ENCODE peak calls at places on chromosomes 6 and 20, in five cellular contexts. I is neuronal stem cell, U is mesenchymal stem cell, E is IMR-90, J is H1. F is an unnamed sample.

GRCh38 chr6:75230484-75231325 is 12.9 kb downstream of the COX7A2 start:
- DNase-seq in I (peak), U (peak), E (peak), J (no peak), F (peak)

GRCh38 chr20:33304046-33304445 is 21.0 kb downstream of the BPIFB1 start:
- DNase-seq in I (no peak), U (no peak), E (no peak), J (no peak), F (no peak)

GRCh38 chr6:34239240-34239825 is 2.7 kb downstream of the HMGA1 start:
- DNase-seq in I (no peak), U (no peak), E (no peak), J (no peak), F (no peak)

GRCh38 chr6:166744654-166745134 is 117.6 kb upstream of the RPS6KA2 start:
- DNase-seq in I (no peak), U (no peak), E (no peak), J (no peak), F (peak)

GRCh38 chr6:39203398-39203797 is 25.9 kb downstream of the KCNK5 start:
- DNase-seq in I (no peak), U (no peak), E (no peak), J (no peak), F (no peak)

GRCh38 chr6:89311853-89312531 is 3.1 kb downstream of the GABRR2 start:
- DNase-seq in I (peak), U (peak), E (peak), J (peak), F (no peak)

GRCh38 chr6:151024597-151024996 is 159.1 kb downstream of the MTHFD1L start:
- DNase-seq in I (no peak), U (no peak), E (no peak), J (no peak), F (no peak)

GRCh38 chr6:132007474-132008190 is 56.5 kb upstream of the CCN2 start:
- DNase-seq in I (no peak), U (peak), E (peak), J (no peak), F (no peak)

GRCh38 chr20:44810391-44811149 is at the start of gene RIMS4:
- DNase-seq in I (peak), U (no peak), E (no peak), J (no peak), F (no peak)

GRCh38 chr20:48679603-48680002 is 148.2 kb downstream of the PREX1 start:
- DNase-seq in I (no peak), U (no peak), E (no peak), J (no peak), F (no peak)

GRCh38 chr20:56429496-56429895 is 17.4 kb downstream of the CASS4 start:
- DNase-seq in I (no peak), U (peak), E (peak), J (no peak), F (peak)

GRCh38 chr6:109840034-109840433 is 138.1 kb upstream of the GPR6 start:
- DNase-seq in I (no peak), U (no peak), E (no peak), J (no peak), F (no peak)

GRCh38 chr6:90681863-90682262 is 95.0 kb upstream of the MAP3K7 start:
- DNase-seq in I (no peak), U (no peak), E (no peak), J (no peak), F (no peak)

GRCh38 chr20:59835057-59835447 is 98.4 kb downstream of the SYCP2 start:
- DNase-seq in I (no peak), U (no peak), E (no peak), J (no peak), F (no peak)

GRCh38 chr6:167141667-167142432 is 15.9 kb downstream of the GPR31 start:
- DNase-seq in I (peak), U (peak), E (no peak), J (no peak), F (peak)

GRCh38 chr6:20416063-20416454 is 14.4 kb downstream of the E2F3 start:
- DNase-seq in I (no peak), U (no peak), E (no peak), J (no peak), F (no peak)

GRCh38 chr6:34489229-34489805 is 23.4 kb downstream of the PACSIN1 start:
- DNase-seq in I (no peak), U (no peak), E (no peak), J (no peak), F (peak)

GRCh38 chr20:42492998-42493397 is 696.7 kb downstream of the PTPRT start:
- DNase-seq in I (no peak), U (no peak), E (no peak), J (no peak), F (no peak)

GRCh38 chr6:44898296-44898930 is 429.7 kb upstream of the RUNX2 start:
- DNase-seq in I (no peak), U (peak), E (peak), J (no peak), F (no peak)

GRCh38 chr6:139839506-139840156 is 465.2 kb upstream of the CITED2 start:
- DNase-seq in I (no peak), U (no peak), E (no peak), J (no peak), F (peak)

GRCh38 chr6:112443666-112444065 is 96.5 kb downstream of the RFPL4B start:
- DNase-seq in I (no peak), U (peak), E (peak), J (no peak), F (no peak)

GRCh38 chr6:169396554-169397163 is 143.0 kb upstream of the THBS2 start:
- DNase-seq in I (no peak), U (no peak), E (no peak), J (no peak), F (no peak)

DNA sequence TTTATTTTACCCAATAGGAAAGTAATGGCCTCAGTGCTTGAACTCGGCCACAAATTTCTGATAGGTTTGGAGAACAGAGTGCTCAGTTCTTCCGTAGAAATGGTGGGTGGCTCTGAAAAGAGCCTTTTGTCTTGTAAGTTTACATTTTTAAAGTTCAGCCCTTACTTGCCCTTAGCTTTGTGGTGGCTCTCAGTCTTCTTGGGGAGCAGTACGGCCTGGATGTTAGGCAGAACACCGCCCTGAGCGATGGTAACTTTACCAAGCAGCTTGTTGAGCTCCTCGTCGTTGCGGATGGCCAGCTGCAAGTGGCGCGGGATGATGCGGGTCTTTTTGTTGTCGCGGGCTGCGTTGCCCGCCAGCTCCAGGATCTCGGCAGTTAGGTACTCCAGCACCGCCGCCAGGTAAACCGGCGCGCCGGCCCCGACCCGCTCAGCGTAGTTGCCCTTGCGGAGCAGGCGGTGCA is 19.6 kb downstream of the OR2B2 start:
- DNase-seq in I (no peak), U (no peak), E (peak), J (no peak), F (no peak)
- H4K8ac ChIP-seq in I (no peak), U (peak), E (peak), J (peak), F (no peak)

DNA sequence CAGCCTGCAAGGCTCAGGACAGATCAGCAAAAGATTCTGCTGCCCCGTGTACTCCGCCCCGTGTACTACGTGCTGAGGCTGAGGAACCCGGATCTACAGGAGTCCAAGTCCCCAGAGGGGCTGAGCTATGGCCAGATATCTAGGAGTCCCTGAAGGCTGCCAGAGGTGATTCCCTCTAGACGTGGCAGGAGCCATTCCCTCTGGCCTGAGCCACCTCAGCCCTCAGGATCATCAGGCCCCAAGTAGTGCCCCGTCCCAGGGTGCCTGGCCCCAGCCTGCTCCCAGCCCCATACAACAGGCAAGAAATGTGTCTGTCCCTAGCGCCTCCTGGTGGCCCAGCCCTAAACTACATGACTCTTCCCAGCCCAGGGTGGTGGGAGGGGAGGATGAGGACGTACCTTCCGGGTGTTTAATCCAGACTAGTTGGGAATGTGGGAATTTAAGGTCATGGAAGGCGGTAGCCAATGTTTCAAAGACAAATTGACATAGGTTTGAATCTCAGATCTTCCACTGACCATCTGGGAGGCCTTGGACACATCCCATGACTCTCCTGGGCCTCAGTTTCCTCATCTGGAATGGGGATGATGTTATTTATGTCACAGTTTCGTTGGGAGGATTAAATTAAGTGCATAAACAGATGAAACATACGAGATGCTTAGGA is 49.4 kb upstream of the PTPN1 start:
- DNase-seq in I (peak), U (peak), E (peak), J (no peak), F (peak)
- H3K4me3 ChIP-seq in I (no peak), U (no peak), E (no peak), J (no peak), F (no peak)

GRCh38 chr20:23361108-23361650 is 803 bp upstream of the GZF1 start:
- DNase-seq in I (no peak), U (peak), E (peak), J (no peak), F (peak)
- H4K91ac ChIP-seq in I (no peak), U (peak), E (peak), J (peak), F (peak)

GRCh38 chr6:148709577-148709976 is 37.3 kb upstream of the UST start:
- DNase-seq in I (no peak), U (no peak), E (peak), J (no peak), F (no peak)
- H4K8ac ChIP-seq in I (no peak), U (no peak), E (no peak), J (no peak), F (no peak)

F was measured in trophoblast cell.